ENCODE peak calls at places on chromosomes 13 and 19, in seven cellular contexts. J is CD8-positive, alpha-beta memory T cell; M is body of pancreas; W is fibroblast of lung; B is left ventricle myocardium inferior; S is Peyer's patch; F is neural progenitor cell. E is an unnamed sample.

GRCh38 chr13:29684441-29684840 is 89.0 kb upstream of the SLC7A1 start:
- DNase-seq in W (no peak), B (no peak), M (no peak), F (no peak), J (no peak), S (no peak), E (no peak)

GRCh38 chr13:29140277-29140676 is 320.1 kb downstream of the MTUS2 start:
- DNase-seq in M (no peak), B (peak; percentile 18), J (no peak), S (no peak), W (peak; percentile 23), F (no peak), E (no peak)

GRCh38 chr19:4519521-4520277 is 1.4 kb upstream of the PLIN4 start:
- DNase-seq in S (no peak), F (no peak), M (no peak), W (no peak), J (no peak), B (peak; percentile 66), E (no peak)

GRCh38 chr13:109938255-109938936 is 152.0 kb upstream of the IRS2 start:
- DNase-seq in S (no peak), F (no peak), W (peak; percentile 77), M (no peak), B (no peak), J (no peak), E (no peak)

GRCh38 chr19:43759515-43759914 is 4.8 kb upstream of the SMG9 start:
- DNase-seq in F (no peak), M (no peak), S (no peak), W (peak; percentile 49), B (no peak), J (no peak), E (no peak)

GRCh38 chr13:36725936-36726335 is 52.1 kb downstream of the SERTM1 start:
- DNase-seq in M (no peak), J (no peak), W (no peak), F (no peak), S (no peak), B (no peak), E (no peak)

GRCh38 chr19:1236566-1236965 is 1.2 kb downstream of the CBARP start:
- DNase-seq in M (no peak), W (no peak), F (peak; percentile 68), J (no peak), B (no peak), S (no peak), E (no peak)

GRCh38 chr19:10971107-10971715 is 10.4 kb downstream of the SMARCA4 start:
- DNase-seq in S (no peak), M (no peak), B (no peak), F (no peak), W (no peak), J (no peak), E (no peak)

GRCh38 chr13:40181203-40181845 is 485.1 kb downstream of the FOXO1 start:
- DNase-seq in B (no peak), W (peak; percentile 87), M (peak; percentile 75), J (no peak), F (no peak), S (no peak), E (peak; percentile 74)

GRCh38 chr13:111367340-111367739 is 46.9 kb downstream of the TEX29 start:
- DNase-seq in B (no peak), F (no peak), J (no peak), W (no peak), S (no peak), M (no peak), E (no peak)

GRCh38 chr19:6023085-6023682 is 45.2 kb upstream of the RANBP3 start:
- DNase-seq in M (no peak), S (no peak), F (no peak), W (peak; percentile 33), J (no peak), B (no peak), E (no peak)

GRCh38 chr19:45403781-45404556 is 900 bp downstream of the PPP1R13L start:
- DNase-seq in B (peak; percentile 75), J (peak; percentile 52), M (peak; percentile 84), W (no peak), F (peak; percentile 77), S (peak; percentile 84), E (peak; percentile 71)

GRCh38 chr13:76470991-76471390 is 415.2 kb downstream of the KCTD12 start:
- DNase-seq in F (no peak), J (no peak), B (no peak), M (no peak), W (no peak), S (no peak), E (no peak)

GRCh38 chr13:59279024-59279423 is 884.7 kb downstream of the DIAPH3 start:
- DNase-seq in S (no peak), B (no peak), J (no peak), F (no peak), W (no peak), M (no peak), E (no peak)

GRCh38 chr13:80630685-80631121 is 289.8 kb upstream of the SPRY2 start:
- DNase-seq in B (no peak), S (no peak), W (peak; percentile 96), F (no peak), J (no peak), M (no peak), E (no peak)

GRCh38 chr19:12783849-12784393 is 7.4 kb upstream of the JUNB start:
- DNase-seq in F (no peak), B (peak; percentile 70), S (peak; percentile 75), M (peak; percentile 44), W (no peak), J (no peak), E (peak; percentile 37)

GRCh38 chr19:46303345-46303701 is 6.5 kb downstream of the HIF3A start:
- DNase-seq in J (no peak), S (no peak), M (no peak), F (no peak), W (no peak), B (no peak), E (peak; percentile 47)

GRCh38 chr13:24271231-24271610 is 38.2 kb upstream of the C1QTNF9 start:
- DNase-seq in W (no peak), B (no peak), M (no peak), F (no peak), J (no peak), S (no peak), E (no peak)

GRCh38 chr13:74135306-74136088 is 1.3 kb upstream of the KLF12 start:
- DNase-seq in S (peak; percentile 82), B (peak; percentile 79), F (peak; percentile 93), M (peak; percentile 60), J (peak; percentile 56), W (peak; percentile 66), E (peak; percentile 56)

DNA sequence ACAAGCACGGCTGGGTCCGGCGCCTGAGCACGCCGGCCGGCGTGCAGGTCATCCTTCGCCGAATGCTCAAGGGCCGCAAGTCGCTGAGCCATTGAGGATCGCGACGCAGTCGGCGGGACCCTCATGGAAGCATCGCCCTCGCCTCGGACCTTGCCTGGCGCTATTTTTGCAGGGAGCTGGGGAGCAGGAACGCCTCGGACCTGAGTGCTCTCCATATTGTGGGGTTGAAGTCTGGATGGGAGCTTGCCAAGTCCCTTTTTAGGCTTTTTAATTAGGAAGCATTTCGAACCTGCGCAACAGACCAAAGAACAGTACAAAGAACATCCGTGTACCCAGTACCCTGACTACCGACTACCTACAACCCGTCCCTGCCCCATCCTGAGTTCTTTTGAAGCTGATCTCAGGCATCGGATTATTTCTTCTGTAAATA is 628 bp downstream of the MRPL34 start:
- DNase-seq in F (peak; percentile 77), W (no peak), M (no peak), B (no peak), J (no peak), S (no peak), E (peak; percentile 68)
- H3K4me1 ChIP-seq in F (peaks cover 13% of the 10 kb centered on the region), W (peaks cover 10% of the 10 kb centered on the region), M (peaks cover 61% of the 10 kb centered on the region), B (peaks cover 82% of the 10 kb centered on the region), J (peaks cover 42% of the 10 kb centered on the region), S (no peaks in the 10 kb centered on the region), E (peaks cover 5% of the 10 kb centered on the region)

GRCh38 chr19:37511186-37511585 is 4.4 kb downstream of the ZNF793 start:
- DNase-seq in F (no peak), M (no peak), J (no peak), B (no peak), S (no peak), W (no peak), E (no peak)
- H3K9me3 ChIP-seq in F (no peaks in the 10 kb centered on the region), M (no peaks in the 10 kb centered on the region), J (peaks cover 12% of the 10 kb centered on the region), B (peaks cover 9% of the 10 kb centered on the region), S (no peaks in the 10 kb centered on the region), W (no peaks in the 10 kb centered on the region), E (no peaks in the 10 kb centered on the region)

GRCh38 chr13:41462427-41462826 is 5.1 kb downstream of the RGCC start:
- DNase-seq in W (no peak), M (no peak), J (no peak), F (no peak), S (no peak), B (no peak), E (no peak)

GRCh38 chr13:41459754-41460111 is 2.4 kb downstream of the RGCC start:
- DNase-seq in F (no peak), S (no peak), W (no peak), B (no peak), M (no peak), J (no peak), E (no peak)

GRCh38 chr13:41458939-41459753 is 1.8 kb downstream of the RGCC start:
- DNase-seq in M (peak; percentile 53), J (peak; percentile 42), W (peak; percentile 77), F (peak; percentile 22), S (peak; percentile 76), B (peak; percentile 26), E (peak; percentile 49)

GRCh38 chr13:41461527-41462124 is 4.3 kb downstream of the RGCC start:
- DNase-seq in M (no peak), B (no peak), S (no peak), J (no peak), W (no peak), F (no peak), E (no peak)

DNA sequence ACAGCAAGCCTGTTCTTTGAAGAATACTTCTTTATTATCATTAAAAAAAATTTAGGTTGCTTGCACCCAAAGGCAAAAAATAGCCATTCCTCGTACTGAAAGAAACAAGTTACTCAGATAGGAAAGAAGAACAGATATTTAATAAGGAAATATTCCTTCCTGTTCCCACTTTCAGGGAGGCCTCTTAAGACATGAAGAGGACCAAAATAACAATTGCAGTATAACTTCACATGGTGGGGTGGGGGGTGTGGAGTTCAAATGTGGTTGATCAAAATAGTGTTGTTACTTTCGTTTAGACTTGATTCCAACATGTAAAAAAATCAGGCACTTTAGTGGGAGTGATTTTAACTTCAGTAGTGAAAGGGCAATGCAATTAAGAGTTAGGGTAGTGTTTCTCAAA is 3.6 kb downstream of the RGCC start:
- DNase-seq in J (no peak), B (no peak), W (no peak), S (no peak), M (no peak), F (no peak), E (no peak)
- H3K4me1 ChIP-seq in J (peaks cover 75% of the 10 kb centered on the region), B (peaks cover 57% of the 10 kb centered on the region), W (peaks cover 13% of the 10 kb centered on the region), S (no peaks in the 10 kb centered on the region), M (peaks cover 26% of the 10 kb centered on the region), F (no peaks in the 10 kb centered on the region), E (no peaks in the 10 kb centered on the region)

GRCh38 chr19:56147307-56147706 is 6.2 kb downstream of the ZNF444 start:
- DNase-seq in B (no peak), J (no peak), M (peak; percentile 52), W (no peak), S (no peak), F (no peak), E (no peak)
- H3K9me3 ChIP-seq in B (no peaks in the 10 kb centered on the region), J (no peaks in the 10 kb centered on the region), M (no peaks in the 10 kb centered on the region), W (no peaks in the 10 kb centered on the region), S (no peaks in the 10 kb centered on the region), F (no peaks in the 10 kb centered on the region), E (no peaks in the 10 kb centered on the region)

E was measured in small intestine.